ENCODE peak calls at places on chromosome 15, in six cellular contexts. B, C, E, O, R and U are unnamed samples.

GRCh38 chr15:71443538-71443937 is 328.3 kb downstream of the THSD4 start:
- DNase-seq in B (peak), C (no peak), E (peak), O (peak), R (peak), U (peak)

GRCh38 chr15:32030795-32031194 is 480 bp downstream of the CHRNA7 start:
- DNase-seq in B (no peak), C (no peak), E (peak), O (peak), R (no peak), U (no peak)

GRCh38 chr15:82178061-82178460 is 84.5 kb downstream of the EFL1 start:
- DNase-seq in B (no peak), C (no peak), E (no peak), O (no peak), R (no peak), U (no peak)

GRCh38 chr15:39413558-39413957 is 167.3 kb upstream of the THBS1 start:
- DNase-seq in B (no peak), C (no peak), E (no peak), O (no peak), R (no peak), U (no peak)

GRCh38 chr15:96462768-96463167 is 132.3 kb downstream of the NR2F2 start:
- DNase-seq in B (no peak), C (no peak), E (no peak), O (no peak), R (no peak), U (no peak)

GRCh38 chr15:50003786-50004334 is 115.2 kb downstream of the ATP8B4 start:
- DNase-seq in B (peak), C (peak), E (peak), O (peak), R (peak), U (peak)

GRCh38 chr15:86660012-86660411 is 580.3 kb downstream of the AGBL1 start:
- DNase-seq in B (no peak), C (no peak), E (no peak), O (no peak), R (no peak), U (no peak)

GRCh38 chr15:39640665-39641064 is 59.8 kb downstream of the THBS1 start:
- DNase-seq in B (no peak), C (no peak), E (no peak), O (no peak), R (no peak), U (no peak)

GRCh38 chr15:84947947-84948830 is 33.5 kb upstream of the PDE8A start:
- DNase-seq in B (no peak), C (peak), E (no peak), O (no peak), R (no peak), U (no peak)

GRCh38 chr15:88913017-88913849 is at the start of gene MFGE8:
- DNase-seq in B (peak), C (peak), E (peak), O (peak), R (peak), U (peak)

GRCh38 chr15:99074446-99074845 is 30.4 kb upstream of the SYNM start:
- DNase-seq in B (no peak), C (no peak), E (no peak), O (no peak), R (no peak), U (no peak)

GRCh38 chr15:56040081-56041035 is 46.9 kb upstream of the NEDD4 start:
- DNase-seq in B (peak), C (peak), E (peak), O (no peak), R (peak), U (peak)

GRCh38 chr15:52228928-52229327 is 37.7 kb upstream of the GNB5 start:
- DNase-seq in B (peak), C (no peak), E (peak), O (peak), R (no peak), U (no peak)

GRCh38 chr15:27983496-27983895 is 115.6 kb downstream of the OCA2 start:
- DNase-seq in B (no peak), C (no peak), E (no peak), O (no peak), R (no peak), U (no peak)

DNA sequence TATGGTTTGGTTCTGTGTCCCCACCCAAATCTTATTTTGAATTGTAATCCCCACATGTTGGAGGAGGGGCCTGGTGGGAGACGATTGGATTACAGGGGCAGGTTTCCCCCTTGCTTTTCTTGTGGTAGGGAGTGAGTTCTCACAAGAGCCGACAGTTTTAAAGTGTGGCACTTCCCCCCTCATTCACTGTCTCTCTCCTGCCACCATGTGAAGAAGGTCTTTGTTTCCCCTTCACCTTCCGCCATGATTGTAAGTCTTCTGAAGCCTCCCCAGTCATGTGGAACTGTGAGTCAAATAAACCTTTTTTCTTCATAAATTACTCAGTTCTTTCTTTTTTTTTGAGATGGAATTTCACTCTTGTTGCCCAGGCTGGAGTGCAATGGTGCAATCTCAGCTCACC is 124.9 kb downstream of the IQCH start:
- DNase-seq in B (no peak), C (no peak), E (no peak), O (no peak), R (no peak), U (no peak)
- TF ChIP-seq CTCF in B (no peak), C (no peak), E (no peak), O (no peak), R (no peak), U (no peak)

GRCh38 chr15:68875377-68876116 is 54.8 kb upstream of the SPESP1 start:
- DNase-seq in B (peak), C (peak), E (peak), O (peak), R (peak), U (peak)
- TF ChIP-seq CTCF in B (peak), C (peak), E (peak), O (peak), R (peak), U (peak)

GRCh38 chr15:68429691-68430470 is 2.1 kb downstream of the ITGA11 start:
- DNase-seq in B (no peak), C (peak), E (peak), O (no peak), R (no peak), U (no peak)

GRCh38 chr15:68427961-68428360 is 4.0 kb downstream of the ITGA11 start:
- DNase-seq in B (no peak), C (no peak), E (no peak), O (no peak), R (no peak), U (no peak)

GRCh38 chr15:68427366-68427765 is 4.6 kb downstream of the ITGA11 start:
- DNase-seq in B (no peak), C (no peak), E (no peak), O (no peak), R (no peak), U (no peak)

GRCh38 chr15:68430471-68431036 is 1.4 kb downstream of the ITGA11 start:
- DNase-seq in B (no peak), C (peak), E (peak), O (no peak), R (no peak), U (peak)

GRCh38 chr15:68428431-68428940 is 3.5 kb downstream of the ITGA11 start:
- DNase-seq in B (no peak), C (no peak), E (no peak), O (no peak), R (no peak), U (no peak)
- TF ChIP-seq CTCF in B (no peak), C (no peak), E (no peak), O (no peak), R (no peak), U (no peak)

DNA sequence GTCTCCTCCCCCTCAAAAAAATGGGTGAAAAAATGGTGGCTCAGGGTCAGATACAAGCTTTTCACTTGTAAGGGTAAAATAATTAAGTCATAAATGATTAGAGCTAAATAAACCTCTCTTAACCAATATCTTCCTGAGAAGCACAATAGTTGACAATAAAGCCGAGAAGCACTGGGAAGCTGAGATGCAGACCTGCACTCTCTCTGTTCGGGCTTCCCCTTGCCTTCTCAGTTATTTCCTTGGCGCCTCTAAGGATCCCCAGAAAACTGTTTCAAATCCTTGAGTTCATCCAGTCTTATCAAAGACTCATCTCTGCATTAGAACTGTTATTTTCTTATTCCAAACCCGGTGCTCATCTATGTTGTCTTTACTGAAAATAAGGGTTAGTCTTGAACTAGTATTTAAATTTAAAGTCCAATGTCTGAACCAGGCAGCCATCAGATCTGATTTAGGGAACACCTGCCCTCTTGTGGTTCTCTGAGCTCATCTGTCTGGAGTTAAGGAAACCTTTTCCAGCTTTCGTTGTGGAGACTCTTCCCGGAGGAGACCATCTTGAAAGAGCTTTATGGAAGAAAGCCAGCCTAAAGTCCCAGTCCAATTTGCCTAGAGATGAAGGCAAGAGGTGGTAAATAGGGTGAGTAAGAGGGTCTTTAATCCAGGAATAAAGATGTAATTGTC is 256.4 kb upstream of the MCTP2 start:
- DNase-seq in B (no peak), C (no peak), E (peak), O (peak), R (no peak), U (peak)
- TF ChIP-seq CTCF in B (peak), C (peak), E (peak), O (peak), R (peak), U (no peak)

DNA sequence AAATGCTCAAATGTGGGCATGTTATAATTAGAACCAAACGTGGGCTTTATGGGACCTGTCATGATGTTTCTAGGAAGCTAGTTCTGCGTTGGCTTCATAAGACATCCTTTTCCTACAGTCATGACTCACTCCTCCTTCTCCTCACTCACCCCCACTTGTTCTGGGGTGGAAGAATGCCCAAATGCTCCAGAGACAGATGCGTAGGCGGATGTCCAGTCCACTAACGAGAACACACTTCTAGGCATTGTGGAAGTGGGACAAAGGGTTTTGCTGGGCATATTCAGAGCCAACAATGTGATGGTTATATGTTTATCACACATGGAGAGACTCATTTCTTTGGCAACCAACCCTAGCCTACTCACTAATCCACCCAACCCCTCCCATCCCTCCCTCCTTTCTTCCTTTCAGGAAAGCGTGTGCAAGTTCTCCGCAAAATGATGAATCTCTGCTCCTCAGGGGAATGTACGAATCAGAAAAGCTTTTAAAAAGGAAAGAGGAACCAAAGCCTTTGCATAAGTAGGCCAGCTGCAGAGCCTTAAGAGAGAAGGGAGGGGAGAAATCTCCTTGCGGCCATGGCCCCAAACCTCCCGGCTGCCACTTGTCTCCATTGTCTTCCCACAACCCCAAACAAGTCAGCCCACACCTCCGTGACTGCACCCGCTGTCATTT is 123.0 kb upstream of the SPRED1 start:
- DNase-seq in B (no peak), C (peak), E (no peak), O (no peak), R (peak), U (peak)
- TF ChIP-seq CTCF in B (no peak), C (no peak), E (no peak), O (no peak), R (no peak), U (no peak)

GRCh38 chr15:78574944-78575343 is 9.6 kb downstream of the CHRNA5 start:
- DNase-seq in B (no peak), C (no peak), E (no peak), O (no peak), R (no peak), U (no peak)

GRCh38 chr15:78571382-78571781 is 6.1 kb downstream of the CHRNA5 start:
- DNase-seq in B (no peak), C (no peak), E (no peak), O (no peak), R (no peak), U (no peak)

GRCh38 chr15:78567541-78567940 is 2.2 kb downstream of the CHRNA5 start:
- DNase-seq in B (no peak), C (no peak), E (no peak), O (no peak), R (no peak), U (no peak)

GRCh38 chr15:78565951-78566774 is 843 bp downstream of the CHRNA5 start:
- DNase-seq in B (no peak), C (no peak), E (peak), O (peak), R (no peak), U (no peak)

GRCh38 chr15:78570710-78571109 is 5.4 kb downstream of the CHRNA5 start:
- DNase-seq in B (no peak), C (no peak), E (no peak), O (no peak), R (no peak), U (no peak)
- TF ChIP-seq CTCF in B (no peak), C (no peak), E (peak), O (no peak), R (no peak), U (no peak)

DNA sequence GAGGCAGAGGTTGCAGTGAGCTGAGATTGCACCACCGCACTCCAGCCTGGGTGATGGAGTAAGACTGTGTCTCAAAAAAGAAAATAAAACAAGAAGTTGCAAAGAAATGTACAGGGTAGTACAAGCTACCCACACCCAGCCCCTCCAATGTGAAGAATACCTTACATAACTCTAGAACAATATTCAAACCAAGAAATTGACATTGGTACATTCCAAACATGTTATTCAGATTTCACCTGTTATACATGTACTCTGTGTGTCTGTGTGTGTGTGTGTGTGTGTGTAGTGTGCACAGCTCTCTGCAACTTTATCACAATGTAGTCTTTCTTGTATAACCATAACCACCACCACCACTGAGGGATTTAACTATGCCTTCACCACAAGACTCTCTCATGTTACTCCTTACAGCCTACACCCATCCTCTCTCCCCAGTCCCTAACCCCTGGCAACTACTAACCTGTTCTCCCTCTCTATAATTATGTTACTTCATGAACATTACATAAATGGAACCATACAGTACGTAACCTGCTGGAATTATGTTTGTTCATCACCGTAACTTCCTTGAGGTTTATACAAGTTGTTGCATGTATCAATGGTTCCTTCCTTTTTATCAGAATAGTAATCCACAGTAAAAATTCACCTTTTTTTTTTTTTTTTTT is 16.2 kb upstream of the TJP1 start:
- DNase-seq in B (no peak), C (no peak), E (no peak), O (no peak), R (no peak), U (no peak)
- TF ChIP-seq CTCF in B (no peak), C (no peak), E (no peak), O (no peak), R (no peak), U (no peak)